ENCODE peak calls at places on chromosomes 11 and 22, in seven cellular contexts. One of them, this sample, is unnamed.
A peak's percentile ranks its signal among the peaks of the same experiment; 100 is the strongest.

GRCh38 chr22:49372530-49373288 is 455.0 kb downstream of the BRD1 start:
- DNase-seq in fibroblast of lung: no peak
- DNase-seq in neuronal stem cell: no peak
- DNase-seq in HCT116: peak; percentile 83
- DNase-seq in IMR-90: no peak
- DNase-seq in OCI-LY7: no peak
- DNase-seq in PC-9: peak; percentile 60
- DNase-seq in this sample: peak; percentile 74

GRCh38 chr11:1548221-1549070 is 23.6 kb downstream of the DUSP8 start:
- DNase-seq in OCI-LY7: no peak
- DNase-seq in fibroblast of lung: peak; percentile 50
- DNase-seq in neuronal stem cell: no peak
- DNase-seq in IMR-90: peak; percentile 42
- DNase-seq in HCT116: peak; percentile 62
- DNase-seq in PC-9: peak; percentile 68
- DNase-seq in this sample: peak; percentile 89

GRCh38 chr11:118144301-118144701 is 8.3 kb downstream of the SCN4B start:
- DNase-seq in fibroblast of lung: no peak
- DNase-seq in HCT116: no peak
- DNase-seq in PC-9: no peak
- DNase-seq in IMR-90: no peak
- DNase-seq in neuronal stem cell: no peak
- DNase-seq in OCI-LY7: no peak
- DNase-seq in this sample: no peak

GRCh38 chr22:19113429-19113828 is 8.8 kb downstream of the DGCR2 start:
- DNase-seq in IMR-90: no peak
- DNase-seq in fibroblast of lung: no peak
- DNase-seq in OCI-LY7: no peak
- DNase-seq in PC-9: no peak
- DNase-seq in neuronal stem cell: no peak
- DNase-seq in HCT116: no peak
- DNase-seq in this sample: no peak

GRCh38 chr11:36818410-36818809 is 220.4 kb upstream of the RAG2 start:
- DNase-seq in OCI-LY7: no peak
- DNase-seq in neuronal stem cell: no peak
- DNase-seq in fibroblast of lung: no peak
- DNase-seq in PC-9: no peak
- DNase-seq in IMR-90: no peak
- DNase-seq in HCT116: peak; percentile 6
- DNase-seq in this sample: no peak

GRCh38 chr11:2209900-2210321 is 38.3 kb upstream of the TH start:
- DNase-seq in IMR-90: no peak
- DNase-seq in fibroblast of lung: no peak
- DNase-seq in neuronal stem cell: no peak
- DNase-seq in OCI-LY7: no peak
- DNase-seq in HCT116: no peak
- DNase-seq in PC-9: no peak
- DNase-seq in this sample: no peak

GRCh38 chr22:20673341-20674195 is 100.3 kb upstream of the SERPIND1 start:
- DNase-seq in IMR-90: no peak
- DNase-seq in neuronal stem cell: no peak
- DNase-seq in OCI-LY7: no peak
- DNase-seq in PC-9: no peak
- DNase-seq in HCT116: no peak
- DNase-seq in fibroblast of lung: no peak
- DNase-seq in this sample: no peak

GRCh38 chr11:1881442-1882264 is 10.0 kb downstream of the PRR33 start:
- DNase-seq in HCT116: no peak
- DNase-seq in fibroblast of lung: no peak
- DNase-seq in IMR-90: no peak
- DNase-seq in OCI-LY7: peak; percentile 73
- DNase-seq in neuronal stem cell: no peak
- DNase-seq in PC-9: no peak
- DNase-seq in this sample: no peak

GRCh38 chr11:16739326-16739875 is 954 bp downstream of the C11orf58 start:
- DNase-seq in OCI-LY7: peak; percentile 22
- DNase-seq in neuronal stem cell: no peak
- DNase-seq in HCT116: no peak
- DNase-seq in PC-9: no peak
- DNase-seq in IMR-90: peak; percentile 28
- DNase-seq in fibroblast of lung: peak; percentile 26
- DNase-seq in this sample: peak; percentile 9

GRCh38 chr11:65434057-65434666 is 11.6 kb downstream of the NEAT1 start:
- DNase-seq in PC-9: no peak
- DNase-seq in neuronal stem cell: no peak
- DNase-seq in IMR-90: peak; percentile 34
- DNase-seq in HCT116: no peak
- DNase-seq in OCI-LY7: no peak
- DNase-seq in fibroblast of lung: peak; percentile 46
- DNase-seq in this sample: no peak

GRCh38 chr11:32881286-32881685 is 11.3 kb upstream of the QSER1 start:
- DNase-seq in OCI-LY7: no peak
- DNase-seq in IMR-90: peak; percentile 30
- DNase-seq in PC-9: no peak
- DNase-seq in HCT116: no peak
- DNase-seq in fibroblast of lung: no peak
- DNase-seq in neuronal stem cell: no peak
- DNase-seq in this sample: no peak

GRCh38 chr11:126669416-126669815 is 313.9 kb downstream of the ST3GAL4 start:
- DNase-seq in HCT116: no peak
- DNase-seq in neuronal stem cell: no peak
- DNase-seq in OCI-LY7: no peak
- DNase-seq in fibroblast of lung: no peak
- DNase-seq in IMR-90: peak; percentile 74
- DNase-seq in PC-9: no peak
- DNase-seq in this sample: no peak

GRCh38 chr11:27933992-27934829 is 173.7 kb downstream of the KIF18A start:
- DNase-seq in PC-9: no peak
- DNase-seq in IMR-90: peak; percentile 99
- DNase-seq in OCI-LY7: no peak
- DNase-seq in neuronal stem cell: no peak
- DNase-seq in HCT116: peak; percentile 98
- DNase-seq in fibroblast of lung: peak; percentile 93
- DNase-seq in this sample: peak; percentile 4

GRCh38 chr11:75816561-75817239 is 1.7 kb downstream of the UVRAG start:
- DNase-seq in HCT116: no peak
- DNase-seq in neuronal stem cell: no peak
- DNase-seq in OCI-LY7: peak; percentile 44
- DNase-seq in PC-9: no peak
- DNase-seq in IMR-90: no peak
- DNase-seq in fibroblast of lung: no peak
- DNase-seq in this sample: no peak

GRCh38 chr11:19868281-19868821 is 155.7 kb downstream of the NAV2 start:
- DNase-seq in PC-9: no peak
- DNase-seq in neuronal stem cell: no peak
- DNase-seq in HCT116: no peak
- DNase-seq in IMR-90: peak; percentile 65
- DNase-seq in OCI-LY7: no peak
- DNase-seq in fibroblast of lung: peak; percentile 91
- DNase-seq in this sample: peak; percentile 34

GRCh38 chr11:121415861-121416260 is 36.3 kb upstream of the SORL1 start:
- DNase-seq in OCI-LY7: no peak
- DNase-seq in PC-9: peak; percentile 72
- DNase-seq in HCT116: no peak
- DNase-seq in IMR-90: no peak
- DNase-seq in fibroblast of lung: peak; percentile 46
- DNase-seq in neuronal stem cell: no peak
- DNase-seq in this sample: peak; percentile 28

GRCh38 chr11:64650923-64651523 is 60.0 kb downstream of the SLC22A12 start:
- DNase-seq in OCI-LY7: peak; percentile 53
- DNase-seq in PC-9: no peak
- DNase-seq in IMR-90: peak; percentile 19
- DNase-seq in neuronal stem cell: no peak
- DNase-seq in HCT116: peak; percentile 13
- DNase-seq in fibroblast of lung: peak; percentile 8
- DNase-seq in this sample: peak; percentile 53

GRCh38 chr22:30266445-30267381 is at the start of gene OSM:
- DNase-seq in fibroblast of lung: no peak
- DNase-seq in HCT116: no peak
- DNase-seq in OCI-LY7: peak; percentile 68
- DNase-seq in neuronal stem cell: no peak
- DNase-seq in PC-9: no peak
- DNase-seq in IMR-90: no peak
- DNase-seq in this sample: no peak

GRCh38 chr11:92306966-92307504 is 82.4 kb downstream of the FAT3 start:
- DNase-seq in IMR-90: no peak
- DNase-seq in PC-9: no peak
- DNase-seq in HCT116: no peak
- DNase-seq in OCI-LY7: no peak
- DNase-seq in neuronal stem cell: no peak
- DNase-seq in fibroblast of lung: no peak
- DNase-seq in this sample: no peak

GRCh38 chr11:123195182-123196059 is at the start of gene CLMP:
- DNase-seq in OCI-LY7: no peak
- DNase-seq in IMR-90: peak; percentile 82
- DNase-seq in neuronal stem cell: no peak
- DNase-seq in fibroblast of lung: peak; percentile 82
- DNase-seq in PC-9: no peak
- DNase-seq in HCT116: no peak
- DNase-seq in this sample: peak; percentile 81

GRCh38 chr11:83510530-83511449 is 224.6 kb upstream of the CCDC90B start:
- DNase-seq in fibroblast of lung: no peak
- DNase-seq in neuronal stem cell: no peak
- DNase-seq in PC-9: peak; percentile 29
- DNase-seq in IMR-90: no peak
- DNase-seq in OCI-LY7: no peak
- DNase-seq in HCT116: no peak
- DNase-seq in this sample: peak; percentile 22

GRCh38 chr11:60942970-60943565 is 8.9 kb downstream of the SLC15A3 start:
- DNase-seq in OCI-LY7: no peak
- DNase-seq in IMR-90: no peak
- DNase-seq in PC-9: peak; percentile 99
- DNase-seq in neuronal stem cell: no peak
- DNase-seq in HCT116: no peak
- DNase-seq in fibroblast of lung: no peak
- DNase-seq in this sample: no peak

DNA sequence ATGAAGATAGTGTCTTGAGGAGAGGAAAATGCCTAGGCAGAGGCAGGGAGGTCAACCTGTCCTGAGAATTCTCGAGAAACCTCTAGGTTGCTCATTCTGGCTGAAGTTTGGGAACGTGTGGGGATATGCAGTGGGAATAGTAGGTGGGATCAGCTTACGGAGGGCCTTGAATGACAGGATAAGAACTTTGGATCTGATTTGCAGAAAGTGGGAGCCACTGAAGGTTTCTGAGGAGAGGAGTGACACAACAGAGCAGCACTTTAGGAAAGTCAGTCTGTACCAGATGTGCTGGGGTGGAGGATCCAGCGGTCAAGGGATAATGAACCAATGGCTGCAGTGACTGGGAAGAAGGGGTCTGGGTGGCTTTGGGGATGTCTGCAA is 2.4 kb downstream of the CD82 start:
- DNase-seq in neuronal stem cell: no peak
- DNase-seq in PC-9: no peak
- DNase-seq in HCT116: no peak
- DNase-seq in fibroblast of lung: no peak
- DNase-seq in IMR-90: no peak
- DNase-seq in OCI-LY7: no peak
- DNase-seq in this sample: no peak
- H3K4me1 ChIP-seq in neuronal stem cell: peaks cover 54% of the 10 kb centered on the region
- H3K4me1 ChIP-seq in PC-9: peaks cover 14% of the 10 kb centered on the region
- H3K4me1 ChIP-seq in HCT116: peaks cover 38% of the 10 kb centered on the region
- H3K4me1 ChIP-seq in fibroblast of lung: peaks cover 35% of the 10 kb centered on the region
- H3K4me1 ChIP-seq in IMR-90: peaks cover 51% of the 10 kb centered on the region
- H3K4me1 ChIP-seq in OCI-LY7: peaks cover 34% of the 10 kb centered on the region
- H3K4me1 ChIP-seq in this sample: peaks cover 31% of the 10 kb centered on the region

DNA sequence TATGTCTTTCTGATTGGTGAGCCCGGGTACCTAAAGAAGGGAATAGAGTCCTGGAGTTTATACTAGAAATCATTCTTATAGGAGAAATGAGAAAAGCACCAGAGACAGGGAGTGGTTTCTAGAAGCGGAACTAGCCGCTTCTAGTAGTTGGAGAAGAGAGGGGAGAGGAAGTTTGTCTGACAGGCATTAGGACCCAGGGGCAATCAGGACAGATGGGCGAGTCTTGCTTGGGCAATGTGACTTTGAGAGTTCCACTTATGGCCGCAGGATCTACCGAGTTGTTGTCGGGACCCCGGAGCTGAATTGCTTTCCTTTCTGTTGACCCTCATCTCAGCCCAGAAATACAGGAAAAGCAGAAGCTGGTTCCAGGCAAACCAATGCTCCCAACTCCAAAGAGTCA is 596.8 kb upstream of the CNTN5 start:
- DNase-seq in PC-9: no peak
- DNase-seq in neuronal stem cell: no peak
- DNase-seq in IMR-90: no peak
- DNase-seq in OCI-LY7: no peak
- DNase-seq in HCT116: no peak
- DNase-seq in fibroblast of lung: no peak
- DNase-seq in this sample: no peak
- H3K9me3 ChIP-seq in PC-9: peaks cover 4% of the 10 kb centered on the region
- H3K9me3 ChIP-seq in neuronal stem cell: no peaks in the 10 kb centered on the region
- H3K9me3 ChIP-seq in IMR-90: no peaks in the 10 kb centered on the region
- H3K9me3 ChIP-seq in OCI-LY7: peaks cover 4% of the 10 kb centered on the region
- H3K9me3 ChIP-seq in HCT116: no peaks in the 10 kb centered on the region
- H3K9me3 ChIP-seq in fibroblast of lung: no peaks in the 10 kb centered on the region
- H3K9me3 ChIP-seq in this sample: peaks cover 4% of the 10 kb centered on the region

GRCh38 chr11:57274904-57275498 is 38.0 kb upstream of the APLNR start:
- DNase-seq in HCT116: no peak
- DNase-seq in PC-9: peak; percentile 28
- DNase-seq in OCI-LY7: no peak
- DNase-seq in neuronal stem cell: no peak
- DNase-seq in IMR-90: peak; percentile 51
- DNase-seq in fibroblast of lung: no peak
- DNase-seq in this sample: no peak
- H2AFZ ChIP-seq in HCT116: no peak overlapping the region
- H2AFZ ChIP-seq in PC-9: no peak overlapping the region
- H2AFZ ChIP-seq in OCI-LY7: no peak overlapping the region
- H2AFZ ChIP-seq in neuronal stem cell: peak overlapping the region; percentile 41
- H2AFZ ChIP-seq in IMR-90: peak overlapping the region; percentile 49
- H2AFZ ChIP-seq in fibroblast of lung: no peak overlapping the region
- H2AFZ ChIP-seq in this sample: no peak overlapping the region

GRCh38 chr22:40510965-40511364 is 125.6 kb downstream of the MRTFA start:
- DNase-seq in PC-9: no peak
- DNase-seq in neuronal stem cell: no peak
- DNase-seq in IMR-90: no peak
- DNase-seq in OCI-LY7: no peak
- DNase-seq in HCT116: no peak
- DNase-seq in fibroblast of lung: no peak
- DNase-seq in this sample: no peak
- H3K4me1 ChIP-seq in PC-9: peaks cover 69% of the 10 kb centered on the region
- H3K4me1 ChIP-seq in neuronal stem cell: peaks cover 4% of the 10 kb centered on the region
- H3K4me1 ChIP-seq in IMR-90: peaks cover 32% of the 10 kb centered on the region
- H3K4me1 ChIP-seq in OCI-LY7: peaks cover 57% of the 10 kb centered on the region
- H3K4me1 ChIP-seq in HCT116: no peaks in the 10 kb centered on the region
- H3K4me1 ChIP-seq in fibroblast of lung: peaks cover 40% of the 10 kb centered on the region
- H3K4me1 ChIP-seq in this sample: peaks cover 28% of the 10 kb centered on the region

DNA sequence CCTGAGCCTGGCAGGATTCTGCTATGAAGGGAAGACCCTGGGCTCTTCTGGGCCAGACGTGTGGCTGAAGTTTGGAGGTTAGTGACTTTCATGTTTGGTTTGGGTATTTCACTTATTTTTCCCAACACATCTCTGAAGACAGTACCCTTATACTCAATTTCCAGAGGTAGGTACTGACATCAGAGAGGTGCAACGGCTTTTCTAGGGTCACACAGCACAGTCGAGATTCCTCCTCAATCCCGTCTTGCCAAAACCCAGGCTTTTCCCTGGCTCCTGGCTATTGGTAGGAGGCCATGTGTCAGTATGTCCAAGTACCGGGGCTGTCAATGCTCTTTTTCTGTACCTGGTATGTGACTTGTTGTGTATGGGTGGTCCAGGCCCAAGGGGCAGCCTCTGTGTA is 6.1 kb upstream of the PMM1 start:
- DNase-seq in HCT116: no peak
- DNase-seq in fibroblast of lung: no peak
- DNase-seq in neuronal stem cell: no peak
- DNase-seq in PC-9: no peak
- DNase-seq in OCI-LY7: no peak
- DNase-seq in IMR-90: no peak
- DNase-seq in this sample: no peak
- H3K9me3 ChIP-seq in HCT116: no peaks in the 10 kb centered on the region
- H3K9me3 ChIP-seq in fibroblast of lung: no peaks in the 10 kb centered on the region
- H3K9me3 ChIP-seq in neuronal stem cell: no peaks in the 10 kb centered on the region
- H3K9me3 ChIP-seq in PC-9: no peaks in the 10 kb centered on the region
- H3K9me3 ChIP-seq in OCI-LY7: no peaks in the 10 kb centered on the region
- H3K9me3 ChIP-seq in IMR-90: no peaks in the 10 kb centered on the region
- H3K9me3 ChIP-seq in this sample: no peaks in the 10 kb centered on the region